ENCODE peak calls at places on chromosomes 2 and 18, in ten cellular contexts. One of them, this sample, is unnamed.
A peak's percentile ranks its signal among the peaks of the same experiment; 100 is the strongest.

GRCh38 chr2:66237470-66238354 is 197.2 kb upstream of the MEIS1 start:
- DNase-seq in neural progenitor cell: no peak
- DNase-seq in psoas muscle: no peak
- DNase-seq in thyroid gland: peak; percentile 21
- DNase-seq in cardiac muscle cell: no peak
- DNase-seq in mucosa of descending colon: no peak
- DNase-seq in OCI-LY7: no peak
- DNase-seq in neuronal stem cell: no peak
- DNase-seq in HCT116: no peak
- DNase-seq in body of pancreas: no peak
- DNase-seq in this sample: no peak

GRCh38 chr18:73545497-73545896 is 602.1 kb downstream of the FBXO15 start:
- DNase-seq in neural progenitor cell: no peak
- DNase-seq in psoas muscle: no peak
- DNase-seq in thyroid gland: no peak
- DNase-seq in cardiac muscle cell: no peak
- DNase-seq in mucosa of descending colon: no peak
- DNase-seq in OCI-LY7: no peak
- DNase-seq in neuronal stem cell: no peak
- DNase-seq in HCT116: no peak
- DNase-seq in body of pancreas: no peak
- DNase-seq in this sample: no peak

GRCh38 chr18:12904012-12904516 is 20.0 kb upstream of the PTPN2 start:
- DNase-seq in neural progenitor cell: no peak
- DNase-seq in psoas muscle: no peak
- DNase-seq in thyroid gland: no peak
- DNase-seq in cardiac muscle cell: peak; percentile 54
- DNase-seq in mucosa of descending colon: no peak
- DNase-seq in OCI-LY7: no peak
- DNase-seq in neuronal stem cell: no peak
- DNase-seq in HCT116: no peak
- DNase-seq in body of pancreas: no peak
- DNase-seq in this sample: no peak

GRCh38 chr2:37635359-37636208 is 35.9 kb downstream of the CDC42EP3 start:
- DNase-seq in neural progenitor cell: no peak
- DNase-seq in psoas muscle: no peak
- DNase-seq in thyroid gland: no peak
- DNase-seq in cardiac muscle cell: peak; percentile 86
- DNase-seq in mucosa of descending colon: peak; percentile 40
- DNase-seq in OCI-LY7: no peak
- DNase-seq in neuronal stem cell: no peak
- DNase-seq in HCT116: no peak
- DNase-seq in body of pancreas: no peak
- DNase-seq in this sample: peak; percentile 65

GRCh38 chr2:168434164-168434563 is 21.9 kb upstream of the CERS6 start:
- DNase-seq in neural progenitor cell: no peak
- DNase-seq in psoas muscle: no peak
- DNase-seq in thyroid gland: peak; percentile 16
- DNase-seq in cardiac muscle cell: no peak
- DNase-seq in mucosa of descending colon: peak; percentile 72
- DNase-seq in OCI-LY7: no peak
- DNase-seq in neuronal stem cell: no peak
- DNase-seq in HCT116: no peak
- DNase-seq in body of pancreas: peak; percentile 55
- DNase-seq in this sample: no peak

GRCh38 chr2:165647409-165647808 is 146.6 kb downstream of the GALNT3 start:
- DNase-seq in neural progenitor cell: no peak
- DNase-seq in psoas muscle: no peak
- DNase-seq in thyroid gland: no peak
- DNase-seq in cardiac muscle cell: no peak
- DNase-seq in mucosa of descending colon: no peak
- DNase-seq in OCI-LY7: no peak
- DNase-seq in neuronal stem cell: no peak
- DNase-seq in HCT116: no peak
- DNase-seq in body of pancreas: no peak
- DNase-seq in this sample: no peak

GRCh38 chr18:61261870-61262269 is 71.4 kb upstream of the CDH20 start:
- DNase-seq in neural progenitor cell: no peak
- DNase-seq in psoas muscle: no peak
- DNase-seq in thyroid gland: no peak
- DNase-seq in cardiac muscle cell: no peak
- DNase-seq in mucosa of descending colon: no peak
- DNase-seq in OCI-LY7: no peak
- DNase-seq in neuronal stem cell: no peak
- DNase-seq in HCT116: no peak
- DNase-seq in body of pancreas: no peak
- DNase-seq in this sample: no peak

GRCh38 chr2:59025157-59025757 is 784.1 kb upstream of the FANCL start:
- DNase-seq in neural progenitor cell: peak; percentile 75
- DNase-seq in psoas muscle: no peak
- DNase-seq in thyroid gland: peak; percentile 37
- DNase-seq in cardiac muscle cell: peak; percentile 51
- DNase-seq in mucosa of descending colon: peak; percentile 50
- DNase-seq in OCI-LY7: peak; percentile 47
- DNase-seq in neuronal stem cell: peak; percentile 32
- DNase-seq in HCT116: peak; percentile 8
- DNase-seq in body of pancreas: peak; percentile 42
- DNase-seq in this sample: no peak

GRCh38 chr2:163044116-163044515 is 205.5 kb upstream of the KCNH7 start:
- DNase-seq in neural progenitor cell: no peak
- DNase-seq in psoas muscle: no peak
- DNase-seq in thyroid gland: no peak
- DNase-seq in cardiac muscle cell: no peak
- DNase-seq in mucosa of descending colon: no peak
- DNase-seq in OCI-LY7: no peak
- DNase-seq in neuronal stem cell: no peak
- DNase-seq in HCT116: no peak
- DNase-seq in body of pancreas: no peak
- DNase-seq in this sample: no peak

GRCh38 chr2:216694201-216694825 is 1.0 kb downstream of the IGFBP5 start:
- DNase-seq in neural progenitor cell: peak; percentile 84
- DNase-seq in psoas muscle: peak; percentile 86
- DNase-seq in thyroid gland: peak; percentile 83
- DNase-seq in cardiac muscle cell: peak; percentile 42
- DNase-seq in mucosa of descending colon: no peak
- DNase-seq in OCI-LY7: no peak
- DNase-seq in neuronal stem cell: no peak
- DNase-seq in HCT116: no peak
- DNase-seq in body of pancreas: peak; percentile 62
- DNase-seq in this sample: peak; percentile 84

GRCh38 chr2:36373149-36373880 is 17.7 kb downstream of the CRIM1 start:
- DNase-seq in neural progenitor cell: no peak
- DNase-seq in psoas muscle: no peak
- DNase-seq in thyroid gland: peak; percentile 45
- DNase-seq in cardiac muscle cell: peak; percentile 86
- DNase-seq in mucosa of descending colon: peak; percentile 59
- DNase-seq in OCI-LY7: no peak
- DNase-seq in neuronal stem cell: no peak
- DNase-seq in HCT116: no peak
- DNase-seq in body of pancreas: no peak
- DNase-seq in this sample: no peak

GRCh38 chr2:172021955-172022354 is 22.2 kb downstream of the METAP1D start:
- DNase-seq in neural progenitor cell: peak; percentile 32
- DNase-seq in psoas muscle: no peak
- DNase-seq in thyroid gland: no peak
- DNase-seq in cardiac muscle cell: peak; percentile 60
- DNase-seq in mucosa of descending colon: no peak
- DNase-seq in OCI-LY7: no peak
- DNase-seq in neuronal stem cell: no peak
- DNase-seq in HCT116: no peak
- DNase-seq in body of pancreas: no peak
- DNase-seq in this sample: no peak

GRCh38 chr2:74177697-74178096 is 982 bp downstream of the MOB1A start:
- DNase-seq in neural progenitor cell: no peak
- DNase-seq in psoas muscle: no peak
- DNase-seq in thyroid gland: no peak
- DNase-seq in cardiac muscle cell: no peak
- DNase-seq in mucosa of descending colon: no peak
- DNase-seq in OCI-LY7: no peak
- DNase-seq in neuronal stem cell: no peak
- DNase-seq in HCT116: no peak
- DNase-seq in body of pancreas: no peak
- DNase-seq in this sample: no peak

GRCh38 chr2:55865095-55865835 is 58.3 kb downstream of the EFEMP1 start:
- DNase-seq in neural progenitor cell: no peak
- DNase-seq in psoas muscle: no peak
- DNase-seq in thyroid gland: no peak
- DNase-seq in cardiac muscle cell: peak; percentile 41
- DNase-seq in mucosa of descending colon: no peak
- DNase-seq in OCI-LY7: no peak
- DNase-seq in neuronal stem cell: no peak
- DNase-seq in HCT116: no peak
- DNase-seq in body of pancreas: no peak
- DNase-seq in this sample: no peak

GRCh38 chr2:46460991-46461715 is 18.2 kb upstream of the TMEM247 start:
- DNase-seq in neural progenitor cell: peak; percentile 68
- DNase-seq in psoas muscle: peak; percentile 85
- DNase-seq in thyroid gland: peak; percentile 81
- DNase-seq in cardiac muscle cell: peak; percentile 79
- DNase-seq in mucosa of descending colon: peak; percentile 90
- DNase-seq in OCI-LY7: peak; percentile 71
- DNase-seq in neuronal stem cell: peak; percentile 74
- DNase-seq in HCT116: peak; percentile 36
- DNase-seq in body of pancreas: peak; percentile 85
- DNase-seq in this sample: peak; percentile 90

GRCh38 chr18:76126327-76126726 is 368.7 kb downstream of the ZNF516 start:
- DNase-seq in neural progenitor cell: peak; percentile 64
- DNase-seq in psoas muscle: no peak
- DNase-seq in thyroid gland: no peak
- DNase-seq in cardiac muscle cell: no peak
- DNase-seq in mucosa of descending colon: no peak
- DNase-seq in OCI-LY7: no peak
- DNase-seq in neuronal stem cell: peak; percentile 8
- DNase-seq in HCT116: no peak
- DNase-seq in body of pancreas: no peak
- DNase-seq in this sample: no peak

GRCh38 chr2:8567469-8568108 is 114.3 kb upstream of the ID2 start:
- DNase-seq in neural progenitor cell: no peak
- DNase-seq in psoas muscle: no peak
- DNase-seq in thyroid gland: no peak
- DNase-seq in cardiac muscle cell: peak; percentile 40
- DNase-seq in mucosa of descending colon: no peak
- DNase-seq in OCI-LY7: no peak
- DNase-seq in neuronal stem cell: no peak
- DNase-seq in HCT116: no peak
- DNase-seq in body of pancreas: no peak
- DNase-seq in this sample: peak; percentile 28

GRCh38 chr2:170878505-170878904 is 50.5 kb upstream of the GORASP2 start:
- DNase-seq in neural progenitor cell: no peak
- DNase-seq in psoas muscle: no peak
- DNase-seq in thyroid gland: no peak
- DNase-seq in cardiac muscle cell: no peak
- DNase-seq in mucosa of descending colon: no peak
- DNase-seq in OCI-LY7: no peak
- DNase-seq in neuronal stem cell: no peak
- DNase-seq in HCT116: no peak
- DNase-seq in body of pancreas: no peak
- DNase-seq in this sample: no peak

GRCh38 chr2:235841863-235842262 is 326.3 kb downstream of the GBX2 start:
- DNase-seq in neural progenitor cell: no peak
- DNase-seq in psoas muscle: no peak
- DNase-seq in thyroid gland: no peak
- DNase-seq in cardiac muscle cell: no peak
- DNase-seq in mucosa of descending colon: no peak
- DNase-seq in OCI-LY7: no peak
- DNase-seq in neuronal stem cell: no peak
- DNase-seq in HCT116: no peak
- DNase-seq in body of pancreas: no peak
- DNase-seq in this sample: no peak

GRCh38 chr2:197256771-197257170 is 53.8 kb downstream of the ANKRD44 start:
- DNase-seq in neural progenitor cell: no peak
- DNase-seq in psoas muscle: no peak
- DNase-seq in thyroid gland: no peak
- DNase-seq in cardiac muscle cell: no peak
- DNase-seq in mucosa of descending colon: no peak
- DNase-seq in OCI-LY7: peak; percentile 45
- DNase-seq in neuronal stem cell: no peak
- DNase-seq in HCT116: no peak
- DNase-seq in body of pancreas: no peak
- DNase-seq in this sample: no peak
- H3K4me3 ChIP-seq in neural progenitor cell: no peak overlapping the region
- H3K4me3 ChIP-seq in psoas muscle: no peak overlapping the region
- H3K4me3 ChIP-seq in thyroid gland: no peak overlapping the region
- H3K4me3 ChIP-seq in cardiac muscle cell: no peak overlapping the region
- H3K4me3 ChIP-seq in mucosa of descending colon: no peak overlapping the region
- H3K4me3 ChIP-seq in OCI-LY7: peak overlapping the region; percentile 60
- H3K4me3 ChIP-seq in neuronal stem cell: no peak overlapping the region
- H3K4me3 ChIP-seq in HCT116: no peak overlapping the region
- H3K4me3 ChIP-seq in body of pancreas: no peak overlapping the region
- H3K4me3 ChIP-seq in this sample: no peak overlapping the region

GRCh38 chr18:78731423-78732032 is 248.1 kb upstream of the SALL3 start:
- DNase-seq in neural progenitor cell: no peak
- DNase-seq in psoas muscle: no peak
- DNase-seq in thyroid gland: no peak
- DNase-seq in cardiac muscle cell: no peak
- DNase-seq in mucosa of descending colon: no peak
- DNase-seq in OCI-LY7: no peak
- DNase-seq in neuronal stem cell: no peak
- DNase-seq in HCT116: no peak
- DNase-seq in body of pancreas: no peak
- DNase-seq in this sample: no peak
- H3K9me3 ChIP-seq in neural progenitor cell: no peaks in the 10 kb centered on the region
- H3K9me3 ChIP-seq in psoas muscle: no peaks in the 10 kb centered on the region
- H3K9me3 ChIP-seq in thyroid gland: no peaks in the 10 kb centered on the region
- H3K9me3 ChIP-seq in cardiac muscle cell: no peaks in the 10 kb centered on the region
- H3K9me3 ChIP-seq in mucosa of descending colon: no peaks in the 10 kb centered on the region
- H3K9me3 ChIP-seq in OCI-LY7: no peaks in the 10 kb centered on the region
- H3K9me3 ChIP-seq in neuronal stem cell: no peaks in the 10 kb centered on the region
- H3K9me3 ChIP-seq in HCT116: no peaks in the 10 kb centered on the region
- H3K9me3 ChIP-seq in body of pancreas: no peaks in the 10 kb centered on the region
- H3K9me3 ChIP-seq in this sample: no peaks in the 10 kb centered on the region

GRCh38 chr2:19351499-19351898 is 6.9 kb downstream of the OSR1 start:
- DNase-seq in neural progenitor cell: peak; percentile 51
- DNase-seq in psoas muscle: no peak
- DNase-seq in thyroid gland: no peak
- DNase-seq in cardiac muscle cell: no peak
- DNase-seq in mucosa of descending colon: no peak
- DNase-seq in OCI-LY7: no peak
- DNase-seq in neuronal stem cell: no peak
- DNase-seq in HCT116: no peak
- DNase-seq in body of pancreas: no peak
- DNase-seq in this sample: no peak
- H3K4me3 ChIP-seq in neural progenitor cell: peak overlapping the region; percentile 49
- H3K4me3 ChIP-seq in psoas muscle: peak overlapping the region; percentile 22
- H3K4me3 ChIP-seq in thyroid gland: no peak overlapping the region
- H3K4me3 ChIP-seq in cardiac muscle cell: no peak overlapping the region
- H3K4me3 ChIP-seq in mucosa of descending colon: no peak overlapping the region
- H3K4me3 ChIP-seq in OCI-LY7: no peak overlapping the region
- H3K4me3 ChIP-seq in neuronal stem cell: no peak overlapping the region
- H3K4me3 ChIP-seq in HCT116: no peak overlapping the region
- H3K4me3 ChIP-seq in body of pancreas: no peak overlapping the region
- H3K4me3 ChIP-seq in this sample: peak overlapping the region; percentile 91

GRCh38 chr2:83689402-83689801 is 769.7 kb downstream of the SUCLG1 start:
- DNase-seq in neural progenitor cell: no peak
- DNase-seq in psoas muscle: no peak
- DNase-seq in thyroid gland: no peak
- DNase-seq in cardiac muscle cell: no peak
- DNase-seq in mucosa of descending colon: no peak
- DNase-seq in OCI-LY7: no peak
- DNase-seq in neuronal stem cell: no peak
- DNase-seq in HCT116: peak; percentile 19
- DNase-seq in body of pancreas: no peak
- DNase-seq in this sample: no peak
- H3K9me3 ChIP-seq in neural progenitor cell: no peaks in the 10 kb centered on the region
- H3K9me3 ChIP-seq in psoas muscle: no peaks in the 10 kb centered on the region
- H3K9me3 ChIP-seq in thyroid gland: no peaks in the 10 kb centered on the region
- H3K9me3 ChIP-seq in cardiac muscle cell: no peaks in the 10 kb centered on the region
- H3K9me3 ChIP-seq in mucosa of descending colon: no peaks in the 10 kb centered on the region
- H3K9me3 ChIP-seq in OCI-LY7: no peaks in the 10 kb centered on the region
- H3K9me3 ChIP-seq in neuronal stem cell: no peaks in the 10 kb centered on the region
- H3K9me3 ChIP-seq in HCT116: no peaks in the 10 kb centered on the region
- H3K9me3 ChIP-seq in body of pancreas: no peaks in the 10 kb centered on the region
- H3K9me3 ChIP-seq in this sample: no peaks in the 10 kb centered on the region

GRCh38 chr2:30665761-30666306 is 141.4 kb downstream of the CAPN13 start:
- DNase-seq in neural progenitor cell: no peak
- DNase-seq in psoas muscle: no peak
- DNase-seq in thyroid gland: no peak
- DNase-seq in cardiac muscle cell: no peak
- DNase-seq in mucosa of descending colon: no peak
- DNase-seq in OCI-LY7: no peak
- DNase-seq in neuronal stem cell: no peak
- DNase-seq in HCT116: no peak
- DNase-seq in body of pancreas: no peak
- DNase-seq in this sample: no peak
- H3K4me3 ChIP-seq in neural progenitor cell: no peak overlapping the region
- H3K4me3 ChIP-seq in psoas muscle: no peak overlapping the region
- H3K4me3 ChIP-seq in thyroid gland: no peak overlapping the region
- H3K4me3 ChIP-seq in cardiac muscle cell: no peak overlapping the region
- H3K4me3 ChIP-seq in mucosa of descending colon: no peak overlapping the region
- H3K4me3 ChIP-seq in OCI-LY7: no peak overlapping the region
- H3K4me3 ChIP-seq in neuronal stem cell: no peak overlapping the region
- H3K4me3 ChIP-seq in HCT116: no peak overlapping the region
- H3K4me3 ChIP-seq in body of pancreas: no peak overlapping the region
- H3K4me3 ChIP-seq in this sample: no peak overlapping the region